ENCODE peak calls at places on chromosomes 13 and 19, in five cellular contexts. V, G, K, M and A are unnamed samples.

GRCh38 chr13:98332691-98333090 is 155.6 kb upstream of the RNF113B start:
- DNase-seq in V (no peak), G (no peak), K (no peak), M (no peak), A (peak)

GRCh38 chr19:16957151-16957662 is 68.4 kb downstream of the F2RL3 start:
- DNase-seq in M (no peak), K (no peak), V (no peak), G (no peak), A (peak)

GRCh38 chr13:33637978-33638743 is 179.8 kb upstream of the RFC3 start:
- DNase-seq in K (peak), G (no peak), M (peak), V (no peak), A (no peak)

GRCh38 chr13:84867246-84867645 is 932.0 kb downstream of the SLITRK6 start:
- DNase-seq in K (no peak), M (no peak), G (no peak), V (no peak), A (no peak)

GRCh38 chr19:7013678-7014077 is 7.6 kb downstream of the MBD3L2B start:
- DNase-seq in K (peak), G (no peak), V (no peak), M (no peak), A (no peak)

GRCh38 chr13:44860427-44860826 is 128.8 kb downstream of the NUFIP1 start:
- DNase-seq in G (no peak), M (no peak), K (no peak), V (no peak), A (no peak)

GRCh38 chr19:49590971-49591730 is at the start of gene PRR12:
- DNase-seq in M (peak), K (peak), V (peak), G (peak), A (peak)

GRCh38 chr19:42095814-42096230 is 19.9 kb downstream of the ZNF574 start:
- DNase-seq in V (no peak), G (peak), K (no peak), M (no peak), A (peak)

GRCh38 chr13:38477676-38478075 is 128.0 kb downstream of the UFM1 start:
- DNase-seq in V (no peak), G (no peak), K (no peak), M (no peak), A (no peak)

GRCh38 chr13:50244913-50245574 is 229.8 kb downstream of the KCNRG start:
- DNase-seq in G (no peak), M (peak), K (peak), V (peak), A (no peak)

GRCh38 chr19:12611361-12611699 is 610 bp downstream of the ZNF791 start:
- DNase-seq in V (peak), K (peak), M (peak), G (peak), A (peak)